ENCODE peak calls at places on chromosome 18, in eight cellular contexts. One of them, this sample, is unnamed.

GRCh38 chr18:3153107-3153704 is 66.6 kb downstream of the MYOM1 start:
- DNase-seq in aorta: no peak
- DNase-seq in CD8-positive, alpha-beta T cell: no peak
- DNase-seq in GM23248: no peak
- DNase-seq in esophagus muscularis mucosa: no peak
- DNase-seq in small intestine: peak; percentile 80
- DNase-seq in ovary: no peak
- DNase-seq in pancreas: no peak
- DNase-seq in this sample: no peak

GRCh38 chr18:8870528-8870927 is 165.2 kb downstream of the MTCL1 start:
- DNase-seq in ovary: no peak
- DNase-seq in CD8-positive, alpha-beta T cell: no peak
- DNase-seq in aorta: no peak
- DNase-seq in GM23248: peak; percentile 51
- DNase-seq in esophagus muscularis mucosa: no peak
- DNase-seq in small intestine: no peak
- DNase-seq in pancreas: no peak
- DNase-seq in this sample: peak; percentile 96

GRCh38 chr18:35949903-35950627 is 22.4 kb upstream of the RMP24 start:
- DNase-seq in small intestine: peak; percentile 64
- DNase-seq in esophagus muscularis mucosa: no peak
- DNase-seq in CD8-positive, alpha-beta T cell: peak; percentile 39
- DNase-seq in GM23248: peak; percentile 67
- DNase-seq in aorta: peak; percentile 58
- DNase-seq in pancreas: peak; percentile 39
- DNase-seq in ovary: peak; percentile 55
- DNase-seq in this sample: peak; percentile 47

GRCh38 chr18:644395-645004 is 13.0 kb upstream of the TYMS start:
- DNase-seq in small intestine: no peak
- DNase-seq in CD8-positive, alpha-beta T cell: no peak
- DNase-seq in esophagus muscularis mucosa: no peak
- DNase-seq in ovary: no peak
- DNase-seq in GM23248: no peak
- DNase-seq in aorta: no peak
- DNase-seq in pancreas: no peak
- DNase-seq in this sample: peak; percentile 15

GRCh38 chr18:41391616-41392610 is 563.1 kb upstream of the PIK3C3 start:
- DNase-seq in aorta: peak; percentile 47
- DNase-seq in esophagus muscularis mucosa: no peak
- DNase-seq in pancreas: peak; percentile 17
- DNase-seq in GM23248: peak; percentile 80
- DNase-seq in small intestine: peak; percentile 3
- DNase-seq in CD8-positive, alpha-beta T cell: no peak
- DNase-seq in ovary: no peak
- DNase-seq in this sample: peak; percentile 34

GRCh38 chr18:13418013-13418710 is 199.6 kb downstream of the LDLRAD4 start:
- DNase-seq in ovary: no peak
- DNase-seq in pancreas: no peak
- DNase-seq in GM23248: no peak
- DNase-seq in CD8-positive, alpha-beta T cell: no peak
- DNase-seq in esophagus muscularis mucosa: no peak
- DNase-seq in small intestine: peak; percentile 88
- DNase-seq in aorta: no peak
- DNase-seq in this sample: no peak

GRCh38 chr18:64403784-64404498 is 255.1 kb upstream of the LINC00305 start:
- DNase-seq in GM23248: no peak
- DNase-seq in CD8-positive, alpha-beta T cell: no peak
- DNase-seq in ovary: no peak
- DNase-seq in small intestine: no peak
- DNase-seq in esophagus muscularis mucosa: no peak
- DNase-seq in aorta: no peak
- DNase-seq in pancreas: no peak
- DNase-seq in this sample: no peak

GRCh38 chr18:12750076-12750707 is 47.4 kb downstream of the PSMG2 start:
- DNase-seq in ovary: no peak
- DNase-seq in GM23248: peak; percentile 28
- DNase-seq in esophagus muscularis mucosa: no peak
- DNase-seq in small intestine: no peak
- DNase-seq in CD8-positive, alpha-beta T cell: no peak
- DNase-seq in aorta: no peak
- DNase-seq in pancreas: no peak
- DNase-seq in this sample: peak; percentile 77

GRCh38 chr18:44777429-44778192 is 96.9 kb downstream of the SETBP1 start:
- DNase-seq in aorta: no peak
- DNase-seq in GM23248: no peak
- DNase-seq in pancreas: no peak
- DNase-seq in small intestine: no peak
- DNase-seq in CD8-positive, alpha-beta T cell: no peak
- DNase-seq in ovary: peak; percentile 34
- DNase-seq in esophagus muscularis mucosa: no peak
- DNase-seq in this sample: no peak

GRCh38 chr18:50061876-50062517 is 132.9 kb downstream of the MYO5B start:
- DNase-seq in aorta: peak; percentile 67
- DNase-seq in pancreas: no peak
- DNase-seq in GM23248: no peak
- DNase-seq in small intestine: no peak
- DNase-seq in CD8-positive, alpha-beta T cell: no peak
- DNase-seq in esophagus muscularis mucosa: no peak
- DNase-seq in ovary: no peak
- DNase-seq in this sample: no peak

GRCh38 chr18:50751947-50752346 is 67.9 kb downstream of the MRO start:
- DNase-seq in GM23248: no peak
- DNase-seq in CD8-positive, alpha-beta T cell: no peak
- DNase-seq in small intestine: no peak
- DNase-seq in aorta: no peak
- DNase-seq in pancreas: no peak
- DNase-seq in esophagus muscularis mucosa: peak; percentile 42
- DNase-seq in ovary: no peak
- DNase-seq in this sample: no peak

GRCh38 chr18:3453540-3454364 is 3.8 kb downstream of the TGIF1 start:
- DNase-seq in CD8-positive, alpha-beta T cell: no peak
- DNase-seq in esophagus muscularis mucosa: no peak
- DNase-seq in small intestine: peak; percentile 66
- DNase-seq in pancreas: peak; percentile 51
- DNase-seq in aorta: peak; percentile 84
- DNase-seq in GM23248: peak; percentile 97
- DNase-seq in ovary: peak; percentile 69
- DNase-seq in this sample: peak; percentile 93

GRCh38 chr18:961644-962355 is 57.1 kb downstream of the ADCYAP1 start:
- DNase-seq in pancreas: no peak
- DNase-seq in ovary: peak; percentile 64
- DNase-seq in CD8-positive, alpha-beta T cell: peak; percentile 24
- DNase-seq in aorta: no peak
- DNase-seq in esophagus muscularis mucosa: no peak
- DNase-seq in GM23248: peak; percentile 46
- DNase-seq in small intestine: peak; percentile 7
- DNase-seq in this sample: no peak

GRCh38 chr18:336753-337152 is 68.9 kb upstream of the THOC1 start:
- DNase-seq in ovary: no peak
- DNase-seq in pancreas: no peak
- DNase-seq in CD8-positive, alpha-beta T cell: no peak
- DNase-seq in GM23248: no peak
- DNase-seq in small intestine: no peak
- DNase-seq in esophagus muscularis mucosa: no peak
- DNase-seq in aorta: no peak
- DNase-seq in this sample: no peak

GRCh38 chr18:11676867-11677266 is 12.2 kb upstream of the GNAL start:
- DNase-seq in ovary: no peak
- DNase-seq in GM23248: peak; percentile 17
- DNase-seq in pancreas: no peak
- DNase-seq in small intestine: no peak
- DNase-seq in CD8-positive, alpha-beta T cell: no peak
- DNase-seq in esophagus muscularis mucosa: no peak
- DNase-seq in aorta: no peak
- DNase-seq in this sample: peak; percentile 40

GRCh38 chr18:44229693-44230108 is 451.0 kb upstream of the SETBP1 start:
- DNase-seq in CD8-positive, alpha-beta T cell: no peak
- DNase-seq in pancreas: peak; percentile 15
- DNase-seq in aorta: peak; percentile 89
- DNase-seq in small intestine: no peak
- DNase-seq in esophagus muscularis mucosa: no peak
- DNase-seq in ovary: peak; percentile 40
- DNase-seq in GM23248: peak; percentile 51
- DNase-seq in this sample: peak; percentile 44

GRCh38 chr18:3269241-3269640 is 7.3 kb downstream of the MYL12B start:
- DNase-seq in GM23248: peak; percentile 74
- DNase-seq in ovary: no peak
- DNase-seq in CD8-positive, alpha-beta T cell: no peak
- DNase-seq in esophagus muscularis mucosa: no peak
- DNase-seq in pancreas: no peak
- DNase-seq in aorta: no peak
- DNase-seq in small intestine: no peak
- DNase-seq in this sample: no peak

GRCh38 chr18:45962866-45963265 is 4.3 kb downstream of the EPG5 start:
- DNase-seq in aorta: no peak
- DNase-seq in ovary: no peak
- DNase-seq in pancreas: no peak
- DNase-seq in esophagus muscularis mucosa: no peak
- DNase-seq in GM23248: peak; percentile 82
- DNase-seq in small intestine: no peak
- DNase-seq in CD8-positive, alpha-beta T cell: no peak
- DNase-seq in this sample: peak; percentile 7

GRCh38 chr18:78720456-78721250 is 259.0 kb upstream of the SALL3 start:
- DNase-seq in aorta: no peak
- DNase-seq in GM23248: no peak
- DNase-seq in CD8-positive, alpha-beta T cell: no peak
- DNase-seq in esophagus muscularis mucosa: no peak
- DNase-seq in pancreas: no peak
- DNase-seq in ovary: no peak
- DNase-seq in small intestine: no peak
- DNase-seq in this sample: no peak

GRCh38 chr18:68713791-68714190 is 1.1 kb downstream of the TMX3 start:
- DNase-seq in small intestine: no peak
- DNase-seq in GM23248: peak; percentile 62
- DNase-seq in CD8-positive, alpha-beta T cell: no peak
- DNase-seq in esophagus muscularis mucosa: no peak
- DNase-seq in ovary: no peak
- DNase-seq in pancreas: no peak
- DNase-seq in aorta: no peak
- DNase-seq in this sample: no peak

GRCh38 chr18:7452331-7452730 is 114.8 kb upstream of the PTPRM start:
- DNase-seq in GM23248: peak; percentile 54
- DNase-seq in small intestine: peak; percentile 50
- DNase-seq in ovary: no peak
- DNase-seq in CD8-positive, alpha-beta T cell: no peak
- DNase-seq in aorta: no peak
- DNase-seq in esophagus muscularis mucosa: no peak
- DNase-seq in pancreas: no peak
- DNase-seq in this sample: no peak

GRCh38 chr18:42956287-42956686 is 159.2 kb downstream of the RIT2 start:
- DNase-seq in GM23248: no peak
- DNase-seq in esophagus muscularis mucosa: no peak
- DNase-seq in pancreas: no peak
- DNase-seq in aorta: no peak
- DNase-seq in CD8-positive, alpha-beta T cell: no peak
- DNase-seq in ovary: no peak
- DNase-seq in small intestine: no peak
- DNase-seq in this sample: no peak

GRCh38 chr18:2818281-2818680 is 28.5 kb upstream of the EMILIN2 start:
- DNase-seq in CD8-positive, alpha-beta T cell: no peak
- DNase-seq in GM23248: no peak
- DNase-seq in pancreas: no peak
- DNase-seq in ovary: no peak
- DNase-seq in small intestine: no peak
- DNase-seq in aorta: no peak
- DNase-seq in esophagus muscularis mucosa: no peak
- DNase-seq in this sample: no peak

GRCh38 chr18:62329676-62330454 is 4.8 kb downstream of the TNFRSF11A start:
- DNase-seq in aorta: peak; percentile 70
- DNase-seq in esophagus muscularis mucosa: no peak
- DNase-seq in ovary: no peak
- DNase-seq in CD8-positive, alpha-beta T cell: peak; percentile 20
- DNase-seq in pancreas: no peak
- DNase-seq in small intestine: peak; percentile 87
- DNase-seq in GM23248: peak; percentile 92
- DNase-seq in this sample: no peak
- H3K27me3 ChIP-seq in aorta: peaks cover 2% of the 10 kb centered on the region
- H3K27me3 ChIP-seq in esophagus muscularis mucosa: peaks cover 34% of the 10 kb centered on the region
- H3K27me3 ChIP-seq in ovary: peaks cover 3% of the 10 kb centered on the region
- H3K27me3 ChIP-seq in CD8-positive, alpha-beta T cell: peaks cover 24% of the 10 kb centered on the region
- H3K27me3 ChIP-seq in pancreas: peaks cover 7% of the 10 kb centered on the region
- H3K27me3 ChIP-seq in small intestine: peaks cover 6% of the 10 kb centered on the region
- H3K27me3 ChIP-seq in GM23248: peaks cover 31% of the 10 kb centered on the region
- H3K27me3 ChIP-seq in this sample: peaks cover 32% of the 10 kb centered on the region

DNA sequence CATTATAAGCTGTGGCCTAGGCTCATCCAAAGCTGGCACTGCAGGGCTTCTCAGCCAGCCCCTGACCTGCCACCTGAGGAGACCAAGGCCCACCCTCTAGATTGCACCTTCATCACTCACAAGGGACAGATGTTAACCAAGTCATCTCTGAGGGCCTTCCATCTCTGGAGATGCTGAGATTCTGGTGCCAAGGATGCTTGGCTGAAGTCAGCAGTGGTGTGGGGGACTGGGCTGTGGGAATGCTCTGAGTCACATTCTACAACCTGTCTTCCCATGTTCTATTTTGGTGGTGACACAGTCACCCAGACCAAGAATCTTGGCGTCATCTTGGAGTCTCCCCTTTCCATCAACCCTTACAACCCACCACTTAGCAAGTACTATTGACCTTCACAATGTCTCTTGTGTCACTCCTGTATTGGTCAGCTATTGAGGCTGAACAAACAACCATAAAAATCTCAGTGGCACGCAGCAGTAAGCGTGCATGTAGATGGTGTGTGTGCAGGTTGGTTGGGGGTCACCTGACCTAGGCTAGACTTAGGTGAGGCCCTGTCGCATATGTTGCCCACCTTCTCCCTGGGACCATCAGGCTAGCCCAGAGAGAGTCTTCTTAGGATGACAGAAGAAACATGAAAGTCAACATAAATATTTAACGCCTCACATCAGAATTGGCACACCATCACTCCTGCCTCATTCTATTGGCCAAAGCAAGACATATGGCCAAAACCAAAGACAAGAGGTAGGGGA is 135.0 kb downstream of the SMAD7 start:
- DNase-seq in esophagus muscularis mucosa: no peak
- DNase-seq in small intestine: no peak
- DNase-seq in CD8-positive, alpha-beta T cell: no peak
- DNase-seq in GM23248: peak; percentile 53
- DNase-seq in ovary: peak; percentile 2
- DNase-seq in pancreas: peak; percentile 6
- DNase-seq in aorta: peak; percentile 51
- DNase-seq in this sample: no peak
- H3K27ac ChIP-seq in esophagus muscularis mucosa: no peak overlapping the region
- H3K27ac ChIP-seq in small intestine: no peak overlapping the region
- H3K27ac ChIP-seq in CD8-positive, alpha-beta T cell: no peak overlapping the region
- H3K27ac ChIP-seq in GM23248: no peak overlapping the region
- H3K27ac ChIP-seq in ovary: no peak overlapping the region
- H3K27ac ChIP-seq in pancreas: no peak overlapping the region
- H3K27ac ChIP-seq in aorta: no peak overlapping the region
- H3K27ac ChIP-seq in this sample: no peak overlapping the region

GRCh38 chr18:23827681-23828080 is 138.4 kb downstream of the LAMA3 start:
- DNase-seq in ovary: no peak
- DNase-seq in small intestine: no peak
- DNase-seq in aorta: no peak
- DNase-seq in esophagus muscularis mucosa: peak; percentile 37
- DNase-seq in GM23248: no peak
- DNase-seq in pancreas: no peak
- DNase-seq in CD8-positive, alpha-beta T cell: no peak
- DNase-seq in this sample: peak; percentile 98
- H3K4me1 ChIP-seq in ovary: peaks cover 9% of the 10 kb centered on the region
- H3K4me1 ChIP-seq in small intestine: no peaks in the 10 kb centered on the region
- H3K4me1 ChIP-seq in aorta: no peaks in the 10 kb centered on the region
- H3K4me1 ChIP-seq in esophagus muscularis mucosa: peaks cover 32% of the 10 kb centered on the region
- H3K4me1 ChIP-seq in GM23248: peaks cover 36% of the 10 kb centered on the region
- H3K4me1 ChIP-seq in pancreas: no peaks in the 10 kb centered on the region
- H3K4me1 ChIP-seq in CD8-positive, alpha-beta T cell: peaks cover 12% of the 10 kb centered on the region
- H3K4me1 ChIP-seq in this sample: peaks cover 61% of the 10 kb centered on the region

GRCh38 chr18:37544196-37544595 is 21.4 kb downstream of the CELF4 start:
- DNase-seq in small intestine: no peak
- DNase-seq in GM23248: no peak
- DNase-seq in pancreas: no peak
- DNase-seq in CD8-positive, alpha-beta T cell: no peak
- DNase-seq in aorta: no peak
- DNase-seq in ovary: no peak
- DNase-seq in esophagus muscularis mucosa: no peak
- DNase-seq in this sample: no peak
- H3K27me3 ChIP-seq in small intestine: peaks cover 4% of the 10 kb centered on the region
- H3K27me3 ChIP-seq in GM23248: peaks cover 12% of the 10 kb centered on the region
- H3K27me3 ChIP-seq in pancreas: no peaks in the 10 kb centered on the region
- H3K27me3 ChIP-seq in CD8-positive, alpha-beta T cell: no peaks in the 10 kb centered on the region
- H3K27me3 ChIP-seq in aorta: no peaks in the 10 kb centered on the region
- H3K27me3 ChIP-seq in ovary: no peaks in the 10 kb centered on the region
- H3K27me3 ChIP-seq in esophagus muscularis mucosa: no peaks in the 10 kb centered on the region
- H3K27me3 ChIP-seq in this sample: peaks cover 21% of the 10 kb centered on the region